ENCODE peak calls at places on chromosomes 7 and 10, in eight cellular contexts. X is posterior cingulate gyrus; O is mucosa of gallbladder; E is activated CD4-positive, CD25-positive, alpha-beta regulatory T cell; A is GM04504; B is stimulated activated CD4-positive, alpha-beta T cell treated with anti-CD3 and anti-CD28 coated beads, TNF-alpha, amount 100 ng/mL, for 48 hours; K is HL-60; M is NCI-H2107. V is an unnamed sample.

GRCh38 chr10:92822964-92823363 is 25.4 kb upstream of the EXOC6 start:
- DNase-seq in X (no peak), O (no peak), E (no peak), A (no peak), B (no peak), K (peak), M (no peak), V (no peak)

GRCh38 chr10:86579883-86580548 is 58.4 kb upstream of the WAPL start:
- DNase-seq in X (no peak), O (no peak), E (no peak), A (no peak), B (no peak), K (no peak), M (no peak), V (no peak)

GRCh38 chr7:19916011-19916410 is 142.6 kb upstream of the TMEM196 start:
- DNase-seq in X (no peak), O (no peak), E (no peak), A (no peak), B (no peak), K (no peak), M (no peak), V (no peak)

GRCh38 chr10:111207525-111207924 is 130.7 kb downstream of the ADRA2A start:
- DNase-seq in X (no peak), O (peak), E (no peak), A (no peak), B (no peak), K (peak), M (peak), V (no peak)

GRCh38 chr7:4702961-4703512 is 20.9 kb downstream of the FOXK1 start:
- DNase-seq in X (peak), O (no peak), E (no peak), A (no peak), B (no peak), K (no peak), M (no peak), V (no peak)

GRCh38 chr10:79060641-79061255 is 8.0 kb upstream of the ZMIZ1 start:
- DNase-seq in X (peak), O (no peak), E (no peak), A (no peak), B (no peak), K (no peak), M (no peak), V (no peak)

GRCh38 chr7:41698726-41699125 is 4.2 kb downstream of the INHBA start:
- DNase-seq in X (no peak), O (no peak), E (no peak), A (no peak), B (no peak), K (no peak), M (no peak), V (no peak)

GRCh38 chr7:110157631-110158362 is 933.1 kb upstream of the LRRN3 start:
- DNase-seq in X (no peak), O (no peak), E (no peak), A (no peak), B (no peak), K (no peak), M (no peak), V (no peak)

GRCh38 chr7:44486693-44487092 is 3.8 kb downstream of the NUDCD3 start:
- DNase-seq in X (peak), O (peak), E (no peak), A (no peak), B (no peak), K (peak), M (no peak), V (peak)

GRCh38 chr10:124197301-124198148 is 104.1 kb upstream of the CHST15 start:
- DNase-seq in X (peak), O (no peak), E (no peak), A (no peak), B (no peak), K (no peak), M (no peak), V (no peak)

GRCh38 chr10:97220371-97220770 is 34.6 kb upstream of the SLIT1 start:
- DNase-seq in X (peak), O (no peak), E (no peak), A (no peak), B (no peak), K (no peak), M (no peak), V (peak)

GRCh38 chr10:124250506-124250905 is 157.1 kb upstream of the CHST15 start:
- DNase-seq in X (no peak), O (no peak), E (no peak), A (no peak), B (no peak), K (no peak), M (no peak), V (no peak)